ENCODE peak calls at places on chromosome 18, in eight cellular contexts. G is suprapubic skin, J is HCT116, P is mammary epithelial cell, T is tibial nerve, I is left ventricle myocardium inferior, X is mesenchymal stem cell, W is heart left ventricle. F is an unnamed sample.

GRCh38 chr18:68428026-68428425 is 286.9 kb downstream of the TMX3 start:
- DNase-seq in G (no peak), I (no peak), T (no peak), J (no peak), W (peak; percentile 27), X (peak; percentile 90), P (peak; percentile 92), F (peak; percentile 53)

GRCh38 chr18:54742120-54742519 is 86.2 kb upstream of the RAB27B start:
- DNase-seq in G (no peak), W (no peak), T (no peak), X (no peak), J (no peak), P (peak; percentile 33), I (no peak), F (no peak)

GRCh38 chr18:49238433-49239042 is 221.9 kb downstream of the DYM start:
- DNase-seq in X (peak; percentile 44), P (no peak), W (no peak), T (no peak), G (no peak), I (no peak), J (peak; percentile 13), F (peak; percentile 56)

GRCh38 chr18:37238271-37238670 is 327.3 kb downstream of the CELF4 start:
- DNase-seq in X (no peak), G (no peak), J (no peak), P (no peak), W (no peak), I (no peak), T (no peak), F (no peak)

GRCh38 chr18:65017372-65017760 is 733.4 kb upstream of the CDH7 start:
- DNase-seq in I (no peak), P (no peak), W (no peak), T (no peak), J (no peak), X (no peak), G (no peak), F (no peak)

GRCh38 chr18:44986933-44987332 is 306.2 kb downstream of the SETBP1 start:
- DNase-seq in X (peak; percentile 62), J (no peak), P (no peak), T (no peak), W (no peak), I (no peak), G (no peak), F (no peak)

GRCh38 chr18:45860492-45860891 is 35.0 kb downstream of the SIGLEC15 start:
- DNase-seq in I (no peak), W (no peak), T (no peak), P (no peak), G (no peak), X (no peak), J (no peak), F (no peak)

GRCh38 chr18:7878265-7879173 is 311.4 kb downstream of the PTPRM start:
- DNase-seq in J (no peak), X (no peak), G (no peak), W (no peak), I (no peak), T (no peak), P (no peak), F (no peak)

GRCh38 chr18:3914116-3914515 is 464.1 kb downstream of the TGIF1 start:
- DNase-seq in W (no peak), G (no peak), P (no peak), I (no peak), J (no peak), T (no peak), X (no peak), F (no peak)

GRCh38 chr18:21145371-21145770 is 33.8 kb upstream of the ROCK1 start:
- DNase-seq in P (peak; percentile 13), X (no peak), T (no peak), J (no peak), G (no peak), W (no peak), I (no peak), F (no peak)

GRCh38 chr18:45386256-45386655 is 229.0 kb upstream of the SLC14A2 start:
- DNase-seq in W (no peak), I (no peak), T (no peak), P (no peak), X (peak; percentile 43), J (no peak), G (no peak), F (peak; percentile 83)

GRCh38 chr18:67654101-67654500 is 137.6 kb upstream of the DSEL start:
- DNase-seq in I (no peak), G (no peak), W (no peak), J (no peak), X (no peak), P (no peak), T (no peak), F (no peak)

GRCh38 chr18:80143876-80144275 is 34.8 kb downstream of the ADNP2 start:
- DNase-seq in X (no peak), P (peak; percentile 6), T (no peak), W (no peak), I (no peak), G (no peak), J (no peak), F (peak; percentile 28)

GRCh38 chr18:49843778-49844625 is 30.7 kb upstream of the ACAA2 start:
- DNase-seq in G (no peak), W (no peak), T (peak; percentile 3), J (no peak), I (no peak), X (no peak), P (no peak), F (no peak)

GRCh38 chr18:62717850-62718229 is 2.5 kb downstream of the PHLPP1 start:
- DNase-seq in G (no peak), I (no peak), J (no peak), T (no peak), P (peak; percentile 7), X (peak; percentile 53), W (no peak), F (peak; percentile 38)

GRCh38 chr18:74524097-74524496 is 10.2 kb upstream of the CNDP1 start:
- DNase-seq in J (no peak), W (peak; percentile 65), X (peak; percentile 85), G (no peak), T (no peak), P (no peak), I (no peak), F (no peak)

GRCh38 chr18:31241900-31242409 is 76.0 kb upstream of the DSG1 start:
- DNase-seq in T (no peak), P (peak; percentile 99), W (no peak), I (no peak), X (peak; percentile 7), J (peak; percentile 99), G (no peak), F (peak; percentile 1)

GRCh38 chr18:8196238-8196637 is 413.0 kb upstream of the RAB12 start:
- DNase-seq in G (no peak), J (no peak), T (no peak), P (no peak), X (no peak), I (no peak), W (no peak), F (no peak)

GRCh38 chr18:78672862-78673446 is 306.7 kb upstream of the SALL3 start:
- DNase-seq in G (no peak), X (no peak), T (no peak), I (no peak), P (no peak), J (no peak), W (no peak), F (no peak)

GRCh38 chr18:4961121-4961909 is 235.7 kb downstream of the AKAIN1 start:
- DNase-seq in P (no peak), G (no peak), X (no peak), W (no peak), T (no peak), I (no peak), J (no peak), F (no peak)

GRCh38 chr18:63297678-63298392 is 21.7 kb downstream of the BCL2 start:
- DNase-seq in J (no peak), P (no peak), T (no peak), G (no peak), I (no peak), W (no peak), X (no peak), F (no peak)

GRCh38 chr18:47417807-47418206 is 166.3 kb upstream of the SKOR2 start:
- DNase-seq in P (no peak), W (no peak), G (no peak), X (no peak), T (no peak), I (no peak), J (no peak), F (no peak)

GRCh38 chr18:13500227-13500865 is 226.0 kb downstream of the FAM210A start:
- DNase-seq in G (no peak), J (no peak), P (peak; percentile 66), W (peak; percentile 51), X (peak; percentile 18), I (peak; percentile 59), T (no peak), F (peak; percentile 60)
- H3K4me1 ChIP-seq in G (peaks cover 33% of the 10 kb centered on the region), J (no peaks in the 10 kb centered on the region), P (no peaks in the 10 kb centered on the region), W (peaks cover 27% of the 10 kb centered on the region), X (peaks cover 6% of the 10 kb centered on the region), I (peaks cover 44% of the 10 kb centered on the region), T (peaks cover 11% of the 10 kb centered on the region), F (peaks cover 5% of the 10 kb centered on the region)

GRCh38 chr18:51070545-51070944 is 40.5 kb downstream of the SMAD4 start:
- DNase-seq in X (peak; percentile 56), T (no peak), I (no peak), G (no peak), P (peak; percentile 66), J (no peak), W (no peak), F (peak; percentile 86)
- H3K36me3 ChIP-seq in X (peaks cover 2% of the 10 kb centered on the region), T (peaks cover 42% of the 10 kb centered on the region), I (peaks cover 48% of the 10 kb centered on the region), G (peaks cover 48% of the 10 kb centered on the region), P (peaks cover 9% of the 10 kb centered on the region), J (peaks cover 19% of the 10 kb centered on the region), W (peaks cover 61% of the 10 kb centered on the region), F (peaks cover 40% of the 10 kb centered on the region)

GRCh38 chr18:13700153-13700552 is 26.2 kb downstream of the FAM210A start:
- DNase-seq in P (no peak), I (no peak), X (no peak), W (no peak), T (no peak), G (no peak), J (no peak), F (no peak)

GRCh38 chr18:13703899-13704298 is 22.5 kb downstream of the FAM210A start:
- DNase-seq in W (no peak), I (no peak), G (no peak), P (no peak), T (no peak), J (peak; percentile 35), X (peak; percentile 13), F (no peak)
- H3K9me3 ChIP-seq in W (no peaks in the 10 kb centered on the region), I (peaks cover 47% of the 10 kb centered on the region), G (peaks cover 6% of the 10 kb centered on the region), P (peaks cover 13% of the 10 kb centered on the region), T (peaks cover 9% of the 10 kb centered on the region), J (peaks cover 5% of the 10 kb centered on the region), X (peaks cover 16% of the 10 kb centered on the region), F (peaks cover 3% of the 10 kb centered on the region)

GRCh38 chr18:12839057-12839525 is 44.9 kb downstream of the PTPN2 start:
- DNase-seq in X (peak; percentile 18), P (peak; percentile 78), G (no peak), W (no peak), T (no peak), I (no peak), J (no peak), F (no peak)

GRCh38 chr18:12842459-12843380 is 41.3 kb downstream of the PTPN2 start:
- DNase-seq in G (no peak), T (no peak), W (no peak), I (no peak), P (no peak), J (no peak), X (no peak), F (peak; percentile 16)

GRCh38 chr18:12840382-12840781 is 43.7 kb downstream of the PTPN2 start:
- DNase-seq in I (no peak), X (no peak), W (no peak), T (no peak), J (no peak), P (no peak), G (no peak), F (no peak)

GRCh38 chr18:12839526-12840196 is 44.4 kb downstream of the PTPN2 start:
- DNase-seq in I (no peak), X (peak; percentile 32), T (no peak), J (no peak), P (peak; percentile 42), W (no peak), G (no peak), F (peak; percentile 64)

GRCh38 chr18:12841070-12841469 is 43.0 kb downstream of the PTPN2 start:
- DNase-seq in P (peak; percentile 26), I (no peak), G (no peak), J (no peak), T (no peak), X (no peak), W (no peak), F (no peak)
- H3K4me1 ChIP-seq in P (peaks cover 17% of the 10 kb centered on the region), I (peaks cover 14% of the 10 kb centered on the region), G (peaks cover 24% of the 10 kb centered on the region), J (peaks cover 9% of the 10 kb centered on the region), T (peaks cover 17% of the 10 kb centered on the region), X (peaks cover 8% of the 10 kb centered on the region), W (peaks cover 5% of the 10 kb centered on the region), F (peaks cover 10% of the 10 kb centered on the region)

F was measured in cardiac muscle cell.